ENCODE peak calls at places on chromosomes 3 and 15, in four cellular contexts. H is natural killer cell; V is RKO; P is stimulated activated CD8-positive, alpha-beta memory T cell treated with anti-CD3 and anti-CD28 coated beads, Interleukin-4, amount 100 ng/mL, for 24 hours. J is an unnamed sample.
A peak's percentile ranks its signal among the peaks of the same experiment; 100 is the strongest.

GRCh38 chr3:129794319-129795201 is 99.0 kb downstream of the TMCC1 start:
- DNase-seq in P (no peak), H (no peak), V (no peak), J (peak; percentile 70)

GRCh38 chr15:83654379-83655236 is 685 bp downstream of the ADAMTSL3 start:
- DNase-seq in V (no peak), H (no peak), P (no peak), J (no peak)

GRCh38 chr3:195266428-195266827 is 4.5 kb downstream of the XXYLT1 start:
- DNase-seq in P (no peak), V (no peak), H (no peak), J (no peak)

GRCh38 chr3:184525337-184526157 is 36.0 kb upstream of the EPHB3 start:
- DNase-seq in V (no peak), P (no peak), H (no peak), J (no peak)

GRCh38 chr15:68814596-68814995 is 6.1 kb downstream of the ANP32A start:
- DNase-seq in P (no peak), H (no peak), V (no peak), J (no peak)

GRCh38 chr3:171374260-171374659 is 85.9 kb downstream of the TNIK start:
- DNase-seq in V (no peak), H (no peak), P (no peak), J (no peak)

GRCh38 chr3:48400824-48401433 is 28.9 kb downstream of the FBXW12 start:
- DNase-seq in H (peak; percentile 53), P (peak; percentile 26), V (peak; percentile 49), J (peak; percentile 45)

GRCh38 chr3:191768421-191768820 is 307.5 kb downstream of the PYDC2 start:
- DNase-seq in P (no peak), H (no peak), V (peak; percentile 7), J (no peak)

GRCh38 chr15:36601497-36601932 is 22.1 kb downstream of the CDIN1 start:
- DNase-seq in V (no peak), H (no peak), P (no peak), J (no peak)

GRCh38 chr3:141853146-141853690 is 23.2 kb upstream of the ATP1B3 start:
- DNase-seq in V (no peak), P (no peak), H (no peak), J (no peak)

GRCh38 chr3:25653322-25653721 is 11.4 kb downstream of the TOP2B start:
- DNase-seq in V (no peak), H (no peak), P (no peak), J (no peak)

GRCh38 chr3:138125548-138126221 is 6.5 kb downstream of the A4GNT start:
- DNase-seq in H (no peak), V (no peak), P (no peak), J (no peak)

GRCh38 chr3:172135766-172136729 is 96.7 kb downstream of the FNDC3B start:
- DNase-seq in H (no peak), V (peak; percentile 15), P (no peak), J (no peak)

GRCh38 chr3:115248274-115248673 is 101.2 kb upstream of the ZBTB20 start:
- DNase-seq in P (no peak), H (no peak), V (peak; percentile 78), J (no peak)

GRCh38 chr3:195537995-195538394 is 5.1 kb downstream of the PPP1R2 start:
- DNase-seq in P (no peak), V (no peak), H (no peak), J (no peak)

GRCh38 chr15:40047413-40048154 is 8.6 kb upstream of the SRP14 start:
- DNase-seq in H (peak; percentile 29), V (no peak), P (peak; percentile 56), J (peak; percentile 80)